ENCODE peak calls at places on chromosome 7, in ten cellular contexts. H is tibial artery; J is CD8-positive, alpha-beta memory T cell; X is PC-9; B is GM06990; I is HCT116; A is WERI-Rb-1; M is upper lobe of left lung; E is skeletal muscle cell; S is body of pancreas. N is an unnamed sample.

GRCh38 chr7:21355406-21355874 is 72.4 kb upstream of the SP4 start:
- DNase-seq in B (peak; percentile 86), X (peak; percentile 83), M (no peak), S (no peak), H (no peak), A (no peak), I (no peak), J (peak; percentile 36), E (no peak), N (no peak)

GRCh38 chr7:144936314-144936713 is 100.5 kb upstream of the TPK1 start:
- DNase-seq in I (no peak), M (no peak), S (no peak), J (no peak), X (no peak), A (no peak), H (no peak), E (no peak), B (no peak), N (no peak)

GRCh38 chr7:47670738-47671137 is 88.8 kb upstream of the TNS3 start:
- DNase-seq in S (no peak), I (no peak), A (no peak), M (no peak), B (peak; percentile 84), H (no peak), E (no peak), J (no peak), X (no peak), N (no peak)

GRCh38 chr7:20797174-20798080 is 10.7 kb upstream of the SP8 start:
- DNase-seq in A (peak; percentile 62), H (no peak), B (no peak), I (no peak), E (no peak), M (peak; percentile 45), X (peak; percentile 43), J (no peak), S (no peak), N (no peak)

GRCh38 chr7:149010451-149010850 is 17.9 kb downstream of the PDIA4 start:
- DNase-seq in B (no peak), E (no peak), M (no peak), H (no peak), A (no peak), J (no peak), S (no peak), X (no peak), I (no peak), N (no peak)

GRCh38 chr7:139111885-139112284 is 2.4 kb upstream of the ZC3HAV1 start:
- DNase-seq in J (no peak), A (no peak), H (no peak), X (no peak), I (no peak), S (no peak), M (no peak), E (no peak), B (no peak), N (no peak)

GRCh38 chr7:92837214-92837749 is 909 bp upstream of the CDK6 start:
- DNase-seq in X (no peak), H (no peak), I (no peak), E (no peak), B (no peak), M (no peak), A (no peak), S (no peak), J (no peak), N (peak; percentile 51)

GRCh38 chr7:152000191-152000590 is 25.3 kb upstream of the GALNT11 start:
- DNase-seq in X (no peak), M (no peak), H (no peak), E (no peak), S (no peak), I (no peak), B (no peak), J (no peak), A (no peak), N (peak; percentile 8)

GRCh38 chr7:84506151-84506550 is 311.6 kb upstream of the SEMA3A start:
- DNase-seq in J (no peak), S (no peak), A (no peak), H (no peak), X (no peak), B (no peak), M (no peak), E (no peak), I (no peak), N (peak; percentile 20)

GRCh38 chr7:151058766-151059361 is 525 bp upstream of the SLC4A2 start:
- DNase-seq in B (no peak), S (peak; percentile 23), I (no peak), A (no peak), M (no peak), X (no peak), J (peak; percentile 10), E (no peak), H (peak; percentile 74), N (peak; percentile 66)

GRCh38 chr7:121398246-121398645 is 2.1 kb upstream of the FAM3C start:
- DNase-seq in J (no peak), B (no peak), S (peak; percentile 67), H (no peak), I (peak; percentile 61), X (no peak), E (no peak), M (no peak), A (peak; percentile 30), N (no peak)

GRCh38 chr7:5780801-5781496 is 514 bp downstream of the RNF216 start:
- DNase-seq in X (no peak), M (peak; percentile 92), H (peak; percentile 82), J (peak; percentile 16), S (peak; percentile 57), A (no peak), E (no peak), I (no peak), B (no peak), N (peak; percentile 65)

GRCh38 chr7:33233659-33234058 is 104.3 kb downstream of the BBS9 start:
- DNase-seq in H (no peak), J (no peak), S (no peak), X (no peak), I (no peak), B (no peak), A (no peak), E (no peak), M (no peak), N (no peak)

GRCh38 chr7:133797818-133798485 is 329.2 kb upstream of the LRGUK start:
- DNase-seq in E (no peak), J (no peak), S (no peak), A (no peak), I (no peak), H (no peak), M (no peak), X (no peak), B (no peak), N (peak; percentile 53)

GRCh38 chr7:23967949-23968599 is 258.1 kb downstream of the STK31 start:
- DNase-seq in I (no peak), M (no peak), X (no peak), B (peak; percentile 41), J (no peak), E (no peak), S (no peak), H (no peak), A (no peak), N (no peak)

GRCh38 chr7:22329816-22330524 is 27.0 kb downstream of the RAPGEF5 start:
- DNase-seq in I (no peak), H (no peak), J (no peak), M (no peak), A (no peak), E (no peak), B (no peak), S (peak; percentile 31), X (peak; percentile 43), N (no peak)

GRCh38 chr7:82015751-82016150 is 245.9 kb upstream of the HGF start:
- DNase-seq in E (no peak), J (no peak), M (no peak), X (no peak), I (no peak), A (no peak), S (no peak), H (no peak), B (no peak), N (peak; percentile 13)

GRCh38 chr7:73717991-73718405 is 1.5 kb downstream of the STX1A start:
- DNase-seq in M (no peak), J (peak; percentile 65), X (peak; percentile 87), H (no peak), I (peak; percentile 73), A (no peak), B (no peak), E (peak; percentile 81), S (no peak), N (peak; percentile 96)
- H3K4me3 ChIP-seq in M (peak overlapping the region; percentile 87), J (peak overlapping the region; percentile 66), X (peak overlapping the region; percentile 82), H (peak overlapping the region; percentile 63), I (peak overlapping the region; percentile 93), A (no peak overlapping the region), B (peak overlapping the region; percentile 74), E (peak overlapping the region; percentile 81), S (no peak overlapping the region), N (peak overlapping the region; percentile 95)

DNA sequence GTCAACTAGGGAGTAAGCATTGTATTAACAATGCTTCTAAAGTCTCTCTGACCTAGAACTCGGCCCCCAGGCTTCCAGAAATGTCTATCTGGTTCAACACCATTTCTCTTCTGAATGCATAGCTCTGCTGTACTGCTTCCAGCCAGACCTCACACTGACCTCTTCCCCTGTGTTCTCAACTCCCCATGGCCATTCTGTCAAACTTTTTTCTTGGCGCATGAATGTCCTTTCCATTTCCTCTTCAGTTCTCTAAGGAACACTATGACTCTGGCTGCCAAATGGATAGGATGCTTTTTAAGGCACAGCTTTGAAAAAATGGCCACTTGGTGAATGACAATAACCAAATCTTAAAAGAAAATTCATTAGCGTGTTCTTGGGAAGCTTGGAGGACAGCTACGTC is 425.8 kb downstream of the ETV1 start:
- DNase-seq in S (no peak), H (no peak), M (no peak), A (no peak), E (no peak), B (no peak), I (no peak), X (no peak), J (no peak), N (no peak)
- H3K4me3 ChIP-seq in S (no peak overlapping the region), H (no peak overlapping the region), M (no peak overlapping the region), A (no peak overlapping the region), E (no peak overlapping the region), B (no peak overlapping the region), I (no peak overlapping the region), X (no peak overlapping the region), J (no peak overlapping the region), N (no peak overlapping the region)

DNA sequence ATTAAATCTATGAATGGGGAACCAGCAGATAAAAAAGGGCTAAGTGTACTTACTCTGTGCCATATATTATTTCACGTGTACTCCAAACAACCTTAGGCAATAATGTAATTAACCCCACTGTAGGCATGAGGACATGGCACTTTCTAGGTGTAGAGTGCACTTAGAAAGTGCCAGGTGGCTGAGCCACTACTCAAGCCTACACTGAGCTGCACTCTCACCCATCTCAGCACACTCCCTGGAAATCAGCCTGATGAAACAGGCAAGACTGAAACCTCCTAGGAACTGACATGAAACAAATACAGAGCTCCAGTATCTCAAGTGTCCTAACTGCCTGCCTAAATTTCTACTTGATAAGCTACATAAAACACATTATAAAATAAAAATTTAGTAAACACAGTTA is 147.4 kb downstream of the KMT2E start:
- DNase-seq in H (no peak), S (no peak), X (no peak), M (no peak), I (no peak), A (no peak), E (no peak), J (no peak), B (no peak), N (no peak)
- H3K4me3 ChIP-seq in H (no peak overlapping the region), S (no peak overlapping the region), X (no peak overlapping the region), M (no peak overlapping the region), I (no peak overlapping the region), A (no peak overlapping the region), E (no peak overlapping the region), J (no peak overlapping the region), B (no peak overlapping the region), N (no peak overlapping the region)

GRCh38 chr7:45918556-45918955 is 2.5 kb downstream of the IGFBP3 start:
- DNase-seq in J (no peak), B (no peak), X (no peak), E (no peak), I (no peak), A (no peak), H (no peak), S (no peak), M (no peak), N (no peak)
- H3K4me3 ChIP-seq in J (no peak overlapping the region), B (no peak overlapping the region), X (peak overlapping the region; percentile 84), E (peak overlapping the region; percentile 67), I (no peak overlapping the region), A (no peak overlapping the region), H (peak overlapping the region; percentile 64), S (no peak overlapping the region), M (no peak overlapping the region), N (peak overlapping the region; percentile 99)

N was measured in GM23248.